ENCODE peak calls at places on chromosomes 4 and X, in nine cellular contexts. One of them, this sample, is unnamed.

GRCh38 chr4:162586266-162586665 is 422.5 kb upstream of the FSTL5 start:
- DNase-seq in esophagus muscularis mucosa: no peak
- DNase-seq in endodermal cell: no peak
- DNase-seq in RWPE1: no peak
- DNase-seq in PC-3: peak; percentile 27
- DNase-seq in astrocyte: peak; percentile 2
- DNase-seq in body of pancreas: no peak
- DNase-seq in transverse colon: no peak
- DNase-seq in thoracic aorta: no peak
- DNase-seq in this sample: no peak

GRCh38 chrX:19684265-19684664 is 169.0 kb upstream of the MAP3K15 start:
- DNase-seq in endodermal cell: no peak
- DNase-seq in astrocyte: no peak
- DNase-seq in RWPE1: no peak
- DNase-seq in transverse colon: no peak
- DNase-seq in thoracic aorta: no peak
- DNase-seq in PC-3: no peak
- DNase-seq in body of pancreas: no peak
- DNase-seq in esophagus muscularis mucosa: no peak
- DNase-seq in this sample: no peak

GRCh38 chr4:56424697-56425514 is 10.5 kb downstream of the PPAT start:
- DNase-seq in transverse colon: peak; percentile 13
- DNase-seq in body of pancreas: peak; percentile 48
- DNase-seq in RWPE1: peak; percentile 18
- DNase-seq in thoracic aorta: no peak
- DNase-seq in esophagus muscularis mucosa: no peak
- DNase-seq in astrocyte: no peak
- DNase-seq in PC-3: peak; percentile 61
- DNase-seq in endodermal cell: no peak
- DNase-seq in this sample: no peak

GRCh38 chr4:149584703-149585102 is 230.9 kb downstream of the IQCM start:
- DNase-seq in body of pancreas: no peak
- DNase-seq in endodermal cell: no peak
- DNase-seq in esophagus muscularis mucosa: no peak
- DNase-seq in PC-3: no peak
- DNase-seq in RWPE1: no peak
- DNase-seq in thoracic aorta: no peak
- DNase-seq in astrocyte: peak; percentile 61
- DNase-seq in transverse colon: no peak
- DNase-seq in this sample: no peak

GRCh38 chr4:175971393-175972179 is 94.1 kb upstream of the WDR17 start:
- DNase-seq in thoracic aorta: no peak
- DNase-seq in PC-3: no peak
- DNase-seq in endodermal cell: no peak
- DNase-seq in astrocyte: peak; percentile 27
- DNase-seq in esophagus muscularis mucosa: no peak
- DNase-seq in body of pancreas: no peak
- DNase-seq in RWPE1: no peak
- DNase-seq in transverse colon: no peak
- DNase-seq in this sample: no peak

GRCh38 chr4:82638479-82638878 is 76.7 kb upstream of the TMEM150C start:
- DNase-seq in thoracic aorta: no peak
- DNase-seq in body of pancreas: no peak
- DNase-seq in transverse colon: no peak
- DNase-seq in esophagus muscularis mucosa: no peak
- DNase-seq in PC-3: no peak
- DNase-seq in endodermal cell: no peak
- DNase-seq in astrocyte: no peak
- DNase-seq in RWPE1: no peak
- DNase-seq in this sample: no peak

GRCh38 chrX:69221239-69222102 is 56.2 kb upstream of the PJA1 start:
- DNase-seq in endodermal cell: peak; percentile 50
- DNase-seq in thoracic aorta: no peak
- DNase-seq in body of pancreas: no peak
- DNase-seq in PC-3: no peak
- DNase-seq in astrocyte: no peak
- DNase-seq in esophagus muscularis mucosa: no peak
- DNase-seq in RWPE1: no peak
- DNase-seq in transverse colon: no peak
- DNase-seq in this sample: no peak

GRCh38 chrX:45667666-45668065 is 467.0 kb upstream of the DIPK2B start:
- DNase-seq in esophagus muscularis mucosa: no peak
- DNase-seq in thoracic aorta: no peak
- DNase-seq in endodermal cell: no peak
- DNase-seq in transverse colon: no peak
- DNase-seq in body of pancreas: no peak
- DNase-seq in PC-3: peak; percentile 47
- DNase-seq in astrocyte: peak; percentile 10
- DNase-seq in RWPE1: no peak
- DNase-seq in this sample: no peak

GRCh38 chrX:97000682-97001393 is 117.1 kb downstream of the RPA4 start:
- DNase-seq in astrocyte: no peak
- DNase-seq in PC-3: no peak
- DNase-seq in endodermal cell: no peak
- DNase-seq in thoracic aorta: no peak
- DNase-seq in esophagus muscularis mucosa: no peak
- DNase-seq in body of pancreas: no peak
- DNase-seq in transverse colon: no peak
- DNase-seq in RWPE1: no peak
- DNase-seq in this sample: no peak

GRCh38 chrX:97446298-97446882 is 562.7 kb downstream of the RPA4 start:
- DNase-seq in PC-3: peak; percentile 38
- DNase-seq in RWPE1: no peak
- DNase-seq in transverse colon: no peak
- DNase-seq in body of pancreas: no peak
- DNase-seq in astrocyte: peak; percentile 1
- DNase-seq in endodermal cell: no peak
- DNase-seq in thoracic aorta: no peak
- DNase-seq in esophagus muscularis mucosa: no peak
- DNase-seq in this sample: no peak

GRCh38 chr4:8582436-8582835 is 2.2 kb downstream of the GPR78 start:
- DNase-seq in astrocyte: no peak
- DNase-seq in transverse colon: no peak
- DNase-seq in endodermal cell: no peak
- DNase-seq in thoracic aorta: no peak
- DNase-seq in esophagus muscularis mucosa: no peak
- DNase-seq in RWPE1: no peak
- DNase-seq in body of pancreas: no peak
- DNase-seq in PC-3: no peak
- DNase-seq in this sample: no peak

GRCh38 chrX:139429913-139430312 is 100.6 kb upstream of the F9 start:
- DNase-seq in endodermal cell: no peak
- DNase-seq in astrocyte: peak; percentile 16
- DNase-seq in body of pancreas: no peak
- DNase-seq in transverse colon: no peak
- DNase-seq in esophagus muscularis mucosa: no peak
- DNase-seq in RWPE1: no peak
- DNase-seq in thoracic aorta: no peak
- DNase-seq in PC-3: peak; percentile 42
- DNase-seq in this sample: no peak

GRCh38 chr4:156838761-156839160 is 132.8 kb downstream of the PDGFC start:
- DNase-seq in endodermal cell: no peak
- DNase-seq in astrocyte: peak; percentile 19
- DNase-seq in body of pancreas: no peak
- DNase-seq in esophagus muscularis mucosa: no peak
- DNase-seq in RWPE1: no peak
- DNase-seq in transverse colon: no peak
- DNase-seq in PC-3: no peak
- DNase-seq in thoracic aorta: no peak
- DNase-seq in this sample: no peak

GRCh38 chr4:183906486-183906735 is 1.3 kb downstream of the STOX2 start:
- DNase-seq in astrocyte: no peak
- DNase-seq in PC-3: no peak
- DNase-seq in endodermal cell: peak; percentile 83
- DNase-seq in RWPE1: no peak
- DNase-seq in body of pancreas: no peak
- DNase-seq in esophagus muscularis mucosa: no peak
- DNase-seq in transverse colon: no peak
- DNase-seq in thoracic aorta: no peak
- DNase-seq in this sample: no peak

GRCh38 chr4:74190919-74191397 is 33.0 kb downstream of the MTHFD2L start:
- DNase-seq in PC-3: peak; percentile 42
- DNase-seq in astrocyte: no peak
- DNase-seq in thoracic aorta: no peak
- DNase-seq in RWPE1: no peak
- DNase-seq in body of pancreas: no peak
- DNase-seq in esophagus muscularis mucosa: no peak
- DNase-seq in endodermal cell: no peak
- DNase-seq in transverse colon: no peak
- DNase-seq in this sample: no peak

GRCh38 chrX:41265615-41266014 is 68.3 kb upstream of the DDX3X start:
- DNase-seq in esophagus muscularis mucosa: no peak
- DNase-seq in astrocyte: peak; percentile 67
- DNase-seq in thoracic aorta: peak; percentile 7
- DNase-seq in transverse colon: peak; percentile 41
- DNase-seq in RWPE1: no peak
- DNase-seq in endodermal cell: no peak
- DNase-seq in PC-3: no peak
- DNase-seq in body of pancreas: no peak
- DNase-seq in this sample: no peak

GRCh38 chr4:78477276-78477675 is 74.3 kb upstream of the ANXA3 start:
- DNase-seq in thoracic aorta: no peak
- DNase-seq in PC-3: peak; percentile 27
- DNase-seq in body of pancreas: no peak
- DNase-seq in RWPE1: no peak
- DNase-seq in endodermal cell: no peak
- DNase-seq in esophagus muscularis mucosa: no peak
- DNase-seq in transverse colon: no peak
- DNase-seq in astrocyte: peak; percentile 10
- DNase-seq in this sample: no peak

GRCh38 chr4:41268024-41268423 is 11.3 kb downstream of the UCHL1 start:
- DNase-seq in RWPE1: no peak
- DNase-seq in endodermal cell: no peak
- DNase-seq in transverse colon: peak; percentile 17
- DNase-seq in astrocyte: no peak
- DNase-seq in esophagus muscularis mucosa: no peak
- DNase-seq in PC-3: no peak
- DNase-seq in body of pancreas: no peak
- DNase-seq in thoracic aorta: no peak
- DNase-seq in this sample: no peak

DNA sequence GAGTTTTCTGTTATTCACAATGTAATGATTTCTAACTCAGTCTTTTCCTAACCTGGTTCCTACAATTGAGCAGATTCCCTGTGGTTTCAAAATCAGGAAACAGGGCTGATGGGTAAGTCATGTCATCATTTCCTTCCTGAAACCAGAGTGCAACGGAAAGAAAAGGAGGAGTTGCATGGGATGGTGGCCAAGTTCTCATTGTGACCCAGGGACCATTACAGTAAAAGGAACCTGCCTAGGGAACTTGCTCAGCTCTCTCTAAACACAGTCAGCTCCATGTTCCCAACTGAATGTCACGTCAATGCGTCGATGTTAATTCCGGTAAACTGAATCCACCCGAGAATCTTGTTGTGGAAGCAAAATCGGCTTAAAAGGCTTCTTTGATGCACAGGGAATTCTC is 51.2 kb downstream of the LGI2 start:
- DNase-seq in RWPE1: no peak
- DNase-seq in endodermal cell: peak; percentile 19
- DNase-seq in body of pancreas: peak; percentile 23
- DNase-seq in transverse colon: peak; percentile 20
- DNase-seq in astrocyte: no peak
- DNase-seq in esophagus muscularis mucosa: no peak
- DNase-seq in PC-3: peak; percentile 9
- DNase-seq in thoracic aorta: no peak
- DNase-seq in this sample: no peak
- H3K27ac ChIP-seq in RWPE1: no peak overlapping the region
- H3K27ac ChIP-seq in endodermal cell: no peak overlapping the region
- H3K27ac ChIP-seq in body of pancreas: peak overlapping the region; percentile 76
- H3K27ac ChIP-seq in transverse colon: peak overlapping the region; percentile 35
- H3K27ac ChIP-seq in astrocyte: no peak overlapping the region
- H3K27ac ChIP-seq in esophagus muscularis mucosa: peak overlapping the region; percentile 69
- H3K27ac ChIP-seq in PC-3: no peak overlapping the region
- H3K27ac ChIP-seq in thoracic aorta: no peak overlapping the region
- H3K27ac ChIP-seq in this sample: peak overlapping the region; percentile 29

GRCh38 chr4:173314715-173315114 is 19.4 kb downstream of the HMGB2 start:
- DNase-seq in esophagus muscularis mucosa: no peak
- DNase-seq in body of pancreas: no peak
- DNase-seq in RWPE1: no peak
- DNase-seq in thoracic aorta: no peak
- DNase-seq in astrocyte: no peak
- DNase-seq in endodermal cell: no peak
- DNase-seq in PC-3: no peak
- DNase-seq in transverse colon: no peak
- DNase-seq in this sample: no peak

GRCh38 chr4:173318648-173319211 is 15.4 kb downstream of the HMGB2 start:
- DNase-seq in endodermal cell: no peak
- DNase-seq in RWPE1: peak; percentile 29
- DNase-seq in body of pancreas: no peak
- DNase-seq in transverse colon: no peak
- DNase-seq in PC-3: peak; percentile 56
- DNase-seq in esophagus muscularis mucosa: no peak
- DNase-seq in astrocyte: peak; percentile 44
- DNase-seq in thoracic aorta: no peak
- DNase-seq in this sample: no peak

GRCh38 chr4:173316060-173316459 is 18.1 kb downstream of the HMGB2 start:
- DNase-seq in body of pancreas: no peak
- DNase-seq in endodermal cell: no peak
- DNase-seq in thoracic aorta: no peak
- DNase-seq in PC-3: no peak
- DNase-seq in astrocyte: no peak
- DNase-seq in RWPE1: no peak
- DNase-seq in transverse colon: no peak
- DNase-seq in esophagus muscularis mucosa: no peak
- DNase-seq in this sample: no peak

GRCh38 chr4:173317003-173317402 is 17.2 kb downstream of the HMGB2 start:
- DNase-seq in esophagus muscularis mucosa: no peak
- DNase-seq in astrocyte: no peak
- DNase-seq in transverse colon: no peak
- DNase-seq in RWPE1: no peak
- DNase-seq in PC-3: no peak
- DNase-seq in body of pancreas: no peak
- DNase-seq in thoracic aorta: no peak
- DNase-seq in endodermal cell: peak; percentile 72
- DNase-seq in this sample: no peak

GRCh38 chr4:173319696-173320095 is 14.5 kb downstream of the HMGB2 start:
- DNase-seq in RWPE1: no peak
- DNase-seq in PC-3: no peak
- DNase-seq in esophagus muscularis mucosa: no peak
- DNase-seq in endodermal cell: no peak
- DNase-seq in thoracic aorta: no peak
- DNase-seq in body of pancreas: no peak
- DNase-seq in astrocyte: no peak
- DNase-seq in transverse colon: no peak
- DNase-seq in this sample: no peak
- H3K27ac ChIP-seq in RWPE1: no peak overlapping the region
- H3K27ac ChIP-seq in PC-3: no peak overlapping the region
- H3K27ac ChIP-seq in esophagus muscularis mucosa: no peak overlapping the region
- H3K27ac ChIP-seq in endodermal cell: no peak overlapping the region
- H3K27ac ChIP-seq in thoracic aorta: no peak overlapping the region
- H3K27ac ChIP-seq in body of pancreas: no peak overlapping the region
- H3K27ac ChIP-seq in astrocyte: no peak overlapping the region
- H3K27ac ChIP-seq in transverse colon: no peak overlapping the region
- H3K27ac ChIP-seq in this sample: no peak overlapping the region

GRCh38 chr4:182208651-182209050 is 34.6 kb upstream of the TENM3 start:
- DNase-seq in thoracic aorta: no peak
- DNase-seq in RWPE1: no peak
- DNase-seq in body of pancreas: no peak
- DNase-seq in astrocyte: no peak
- DNase-seq in endodermal cell: no peak
- DNase-seq in transverse colon: no peak
- DNase-seq in PC-3: no peak
- DNase-seq in esophagus muscularis mucosa: peak; percentile 62
- DNase-seq in this sample: no peak
- H3K27ac ChIP-seq in thoracic aorta: no peak overlapping the region
- H3K27ac ChIP-seq in RWPE1: peak overlapping the region; percentile 77
- H3K27ac ChIP-seq in body of pancreas: no peak overlapping the region
- H3K27ac ChIP-seq in astrocyte: peak overlapping the region; percentile 92
- H3K27ac ChIP-seq in endodermal cell: no peak overlapping the region
- H3K27ac ChIP-seq in transverse colon: peak overlapping the region; percentile 19
- H3K27ac ChIP-seq in PC-3: no peak overlapping the region
- H3K27ac ChIP-seq in esophagus muscularis mucosa: peak overlapping the region; percentile 53
- H3K27ac ChIP-seq in this sample: no peak overlapping the region

GRCh38 chrX:70434352-70434866 is 10.2 kb upstream of the DLG3 start:
- DNase-seq in body of pancreas: peak; percentile 90
- DNase-seq in PC-3: peak; percentile 89
- DNase-seq in esophagus muscularis mucosa: peak; percentile 93
- DNase-seq in thoracic aorta: peak; percentile 54
- DNase-seq in astrocyte: peak; percentile 58
- DNase-seq in endodermal cell: peak; percentile 95
- DNase-seq in transverse colon: peak; percentile 93
- DNase-seq in RWPE1: peak; percentile 90
- DNase-seq in this sample: peak; percentile 52
- H3K27ac ChIP-seq in body of pancreas: peak overlapping the region; percentile 87
- H3K27ac ChIP-seq in PC-3: peak overlapping the region; percentile 37
- H3K27ac ChIP-seq in esophagus muscularis mucosa: peak overlapping the region; percentile 64
- H3K27ac ChIP-seq in thoracic aorta: peak overlapping the region; percentile 97
- H3K27ac ChIP-seq in astrocyte: peak overlapping the region; percentile 77
- H3K27ac ChIP-seq in endodermal cell: peak overlapping the region; percentile 53
- H3K27ac ChIP-seq in transverse colon: peak overlapping the region; percentile 72
- H3K27ac ChIP-seq in RWPE1: peak overlapping the region; percentile 73
- H3K27ac ChIP-seq in this sample: peak overlapping the region; percentile 86

This sample was measured in caudate nucleus.